ENCODE peak calls at places on chromosomes 4 and X, in six cellular contexts. D is lung, E is left lung, S is hepatocyte, K is psoas muscle, O is heart left ventricle. T is an unnamed sample.

GRCh38 chrX:110003167-110004156 is 548 bp downstream of the TMEM164 start:
- DNase-seq in D (no peak), E (no peak), S (no peak), K (peak), O (no peak), T (no peak)

GRCh38 chr4:30721353-30722091 is 1.4 kb downstream of the PCDH7 start:
- DNase-seq in D (no peak), E (peak), S (peak), K (peak), O (peak), T (no peak)

GRCh38 chr4:142516686-142517145 is 329.4 kb downstream of the INPP4B start:
- DNase-seq in D (no peak), E (no peak), S (peak), K (no peak), O (peak), T (no peak)

GRCh38 chr4:150583287-150584197 is 1.6 kb downstream of the MAB21L2 start:
- DNase-seq in D (no peak), E (no peak), S (peak), K (peak), O (peak), T (peak)

GRCh38 chr4:67934628-67935027 is 28.7 kb downstream of the TMPRSS11A start:
- DNase-seq in D (no peak), E (no peak), S (no peak), K (no peak), O (no peak), T (no peak)

GRCh38 chr4:106583567-106583966 is 215.0 kb upstream of the GIMD1 start:
- DNase-seq in D (no peak), E (no peak), S (peak), K (no peak), O (no peak), T (no peak)

GRCh38 chr4:183100827-183101226 is 1.8 kb downstream of the WWC2 start:
- DNase-seq in D (no peak), E (no peak), S (peak), K (no peak), O (no peak), T (no peak)

GRCh38 chr4:78529569-78530209 is 21.9 kb upstream of the ANXA3 start:
- DNase-seq in D (no peak), E (no peak), S (no peak), K (no peak), O (no peak), T (no peak)

GRCh38 chr4:2366252-2367192 is 51.9 kb downstream of the ZFYVE28 start:
- DNase-seq in D (no peak), E (no peak), S (no peak), K (no peak), O (no peak), T (peak)

GRCh38 chr4:70613893-70614572 is 14.5 kb upstream of the ENAM start:
- DNase-seq in D (no peak), E (no peak), S (no peak), K (no peak), O (no peak), T (no peak)

GRCh38 chr4:52292245-52292644 is 241.1 kb downstream of the SPATA18 start:
- DNase-seq in D (no peak), E (no peak), S (no peak), K (no peak), O (no peak), T (no peak)

GRCh38 chr4:121989715-121990114 is 37.9 kb upstream of the TRPC3 start:
- DNase-seq in D (no peak), E (no peak), S (peak), K (no peak), O (no peak), T (no peak)

GRCh38 chrX:20362268-20363002 is 95.7 kb upstream of the RPS6KA3 start:
- DNase-seq in D (peak), E (no peak), S (peak), K (no peak), O (no peak), T (no peak)

GRCh38 chr4:98046665-98047064 is 96.6 kb downstream of the STPG2 start:
- DNase-seq in D (no peak), E (no peak), S (no peak), K (no peak), O (no peak), T (no peak)

GRCh38 chrX:11759461-11760311 is 1.6 kb downstream of the MSL3 start:
- DNase-seq in D (peak), E (peak), S (peak), K (peak), O (peak), T (peak)

GRCh38 chrX:11755724-11756123 is 2.3 kb upstream of the MSL3 start:
- DNase-seq in D (no peak), E (no peak), S (peak), K (no peak), O (no peak), T (no peak)

GRCh38 chr4:176123710-176124407 is 58.2 kb downstream of the WDR17 start:
- DNase-seq in D (no peak), E (no peak), S (peak), K (no peak), O (peak), T (no peak)

GRCh38 chrX:119693996-119694451 is 1.1 kb upstream of the SEPTIN6 start:
- DNase-seq in D (no peak), E (no peak), S (no peak), K (no peak), O (no peak), T (no peak)

GRCh38 chr4:4502694-4503311 is 39.0 kb downstream of the STX18 start:
- DNase-seq in D (no peak), E (no peak), S (no peak), K (no peak), O (no peak), T (no peak)

GRCh38 chr4:74206088-74206826 is 48.3 kb downstream of the MTHFD2L start:
- DNase-seq in D (no peak), E (no peak), S (peak), K (no peak), O (no peak), T (no peak)

GRCh38 chrX:10582945-10583344 is 37.4 kb downstream of the MID1 start:
- DNase-seq in D (no peak), E (no peak), S (no peak), K (no peak), O (no peak), T (no peak)

DNA sequence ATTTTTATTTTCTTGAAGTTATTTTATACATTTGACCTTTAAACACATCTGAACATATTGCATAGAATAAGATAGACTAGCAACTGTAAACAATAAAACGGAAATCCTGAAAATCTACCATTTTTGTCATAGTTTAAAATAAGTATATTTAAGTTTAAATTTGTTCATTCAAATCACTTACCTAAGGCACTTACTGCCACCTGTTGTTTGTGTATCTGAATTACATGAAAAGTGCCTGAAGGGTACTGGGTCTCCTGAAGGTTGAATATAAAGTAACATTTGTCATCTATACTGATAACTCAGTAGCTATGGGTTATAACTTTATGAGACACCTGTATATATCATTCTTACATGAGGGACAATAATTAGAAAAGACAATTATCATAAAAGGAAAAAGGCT is 38.6 kb downstream of the TRPC5 start:
- DNase-seq in D (no peak), E (no peak), S (peak), K (no peak), O (no peak), T (no peak)
- TF ChIP-seq CTCF in D (no peak), E (no peak), S (peak), K (no peak), O (no peak), T (no peak)

GRCh38 chr4:102824398-102824797 is 3.0 kb downstream of the UBE2D3 start:
- DNase-seq in D (no peak), E (no peak), S (no peak), K (no peak), O (no peak), T (no peak)

GRCh38 chr4:102826105-102826889 is 1.1 kb downstream of the UBE2D3 start:
- DNase-seq in D (no peak), E (no peak), S (no peak), K (no peak), O (no peak), T (no peak)

GRCh38 chr4:102823897-102824296 is 3.5 kb downstream of the UBE2D3 start:
- DNase-seq in D (no peak), E (no peak), S (no peak), K (no peak), O (no peak), T (no peak)

GRCh38 chr4:102825261-102826071 is 1.9 kb downstream of the UBE2D3 start:
- DNase-seq in D (peak), E (no peak), S (peak), K (no peak), O (peak), T (no peak)

DNA sequence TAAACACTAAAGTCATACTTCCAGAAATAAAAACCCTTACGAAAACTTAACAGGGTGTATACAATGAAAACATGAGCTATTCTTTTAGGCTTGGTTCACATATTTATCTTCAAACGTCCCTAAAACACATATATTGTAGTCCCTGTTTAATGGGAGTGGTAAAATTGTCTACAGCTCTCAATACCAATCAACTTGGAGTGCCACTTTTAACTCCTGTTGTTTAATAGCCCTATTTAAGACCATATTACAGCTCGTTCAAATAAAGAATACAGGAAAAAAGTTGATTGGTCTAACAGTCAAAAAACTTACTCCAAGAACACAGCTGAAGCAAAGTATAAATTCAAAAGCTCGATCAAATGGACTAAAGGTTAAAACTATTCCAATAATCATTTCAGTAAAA is 3.9 kb downstream of the UBE2D3 start:
- DNase-seq in D (no peak), E (no peak), S (no peak), K (no peak), O (no peak), T (no peak)
- H3K4me3 ChIP-seq in D (no peak), E (peak), S (peak), K (peak), O (peak), T (peak)

GRCh38 chr4:7194251-7195137 is 2.2 kb downstream of the SORCS2 start:
- DNase-seq in D (peak), E (peak), S (peak), K (no peak), O (no peak), T (peak)
- TF ChIP-seq CTCF in D (no peak), E (peak), S (peak), K (peak), O (peak), T (no peak)

DNA sequence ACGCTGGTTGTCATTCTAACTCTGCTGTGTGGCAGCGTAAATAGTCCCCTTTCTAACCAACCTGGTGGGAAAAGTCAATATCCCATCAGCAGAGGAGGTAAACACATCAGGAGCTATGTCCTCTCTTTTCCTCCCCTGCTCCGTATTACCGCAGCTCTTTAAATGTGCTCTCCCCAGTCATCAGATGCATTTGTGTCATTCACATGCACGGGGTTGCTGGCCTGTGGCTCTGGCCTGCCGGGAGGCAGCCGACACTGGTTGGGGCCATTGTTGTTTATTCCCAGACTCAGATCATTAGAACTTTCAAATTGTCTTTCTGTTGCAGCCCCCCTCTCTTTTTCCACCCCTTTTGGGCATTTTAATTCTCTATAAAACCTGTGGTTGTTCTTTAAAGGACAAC is 21.9 kb downstream of the ARX start:
- DNase-seq in D (no peak), E (no peak), S (no peak), K (no peak), O (no peak), T (no peak)
- H3K4me3 ChIP-seq in D (no peak), E (no peak), S (no peak), K (no peak), O (no peak), T (no peak)

T was measured in coronary artery.